ENCODE peak calls at places on chromosomes 5 and 9, in six cellular contexts. One of them, this sample, is unnamed.

GRCh38 chr5:77292026-77292757 is 81.7 kb downstream of the PDE8B start:
- DNase-seq in GF-D8: no peak
- DNase-seq in brain microvascular endothelial cell: peak; percentile 60
- DNase-seq in HFFc6: peak; percentile 85
- DNase-seq in epithelial cell of esophagus: no peak
- DNase-seq in transverse colon: no peak
- DNase-seq in this sample: no peak

GRCh38 chr5:109484597-109484996 is 74.8 kb upstream of the PJA2 start:
- DNase-seq in brain microvascular endothelial cell: no peak
- DNase-seq in transverse colon: no peak
- DNase-seq in epithelial cell of esophagus: no peak
- DNase-seq in GF-D8: no peak
- DNase-seq in HFFc6: no peak
- DNase-seq in this sample: no peak

GRCh38 chr5:175444060-175444904 is at the start of gene DRD1:
- DNase-seq in transverse colon: peak; percentile 26
- DNase-seq in GF-D8: no peak
- DNase-seq in epithelial cell of esophagus: peak; percentile 31
- DNase-seq in brain microvascular endothelial cell: no peak
- DNase-seq in HFFc6: no peak
- DNase-seq in this sample: peak; percentile 21

GRCh38 chr9:21078702-21079101 is 960 bp upstream of the IFNB1 start:
- DNase-seq in epithelial cell of esophagus: peak; percentile 12
- DNase-seq in transverse colon: no peak
- DNase-seq in brain microvascular endothelial cell: no peak
- DNase-seq in GF-D8: no peak
- DNase-seq in HFFc6: no peak
- DNase-seq in this sample: peak; percentile 19

GRCh38 chr5:140292212-140293040 is 10.5 kb downstream of the PFDN1 start:
- DNase-seq in transverse colon: no peak
- DNase-seq in GF-D8: no peak
- DNase-seq in HFFc6: no peak
- DNase-seq in epithelial cell of esophagus: peak; percentile 48
- DNase-seq in brain microvascular endothelial cell: no peak
- DNase-seq in this sample: no peak

GRCh38 chr5:145854651-145855258 is 18.1 kb downstream of the GRXCR2 start:
- DNase-seq in epithelial cell of esophagus: peak; percentile 77
- DNase-seq in transverse colon: peak; percentile 78
- DNase-seq in GF-D8: peak; percentile 57
- DNase-seq in HFFc6: peak; percentile 64
- DNase-seq in brain microvascular endothelial cell: peak; percentile 89
- DNase-seq in this sample: peak; percentile 99

GRCh38 chr9:126235844-126236243 is 90.8 kb upstream of the MVB12B start:
- DNase-seq in transverse colon: no peak
- DNase-seq in brain microvascular endothelial cell: no peak
- DNase-seq in GF-D8: no peak
- DNase-seq in HFFc6: no peak
- DNase-seq in epithelial cell of esophagus: no peak
- DNase-seq in this sample: no peak

GRCh38 chr5:131379071-131379538 is 115.3 kb downstream of the CDC42SE2 start:
- DNase-seq in GF-D8: no peak
- DNase-seq in HFFc6: no peak
- DNase-seq in transverse colon: no peak
- DNase-seq in brain microvascular endothelial cell: no peak
- DNase-seq in epithelial cell of esophagus: peak; percentile 8
- DNase-seq in this sample: no peak

GRCh38 chr5:57889558-57889957 is 406.9 kb upstream of the ACTBL2 start:
- DNase-seq in HFFc6: peak; percentile 79
- DNase-seq in epithelial cell of esophagus: peak; percentile 96
- DNase-seq in GF-D8: no peak
- DNase-seq in brain microvascular endothelial cell: peak; percentile 44
- DNase-seq in transverse colon: peak; percentile 11
- DNase-seq in this sample: no peak

GRCh38 chr9:36813149-36813548 is 220.9 kb downstream of the PAX5 start:
- DNase-seq in GF-D8: no peak
- DNase-seq in transverse colon: no peak
- DNase-seq in brain microvascular endothelial cell: no peak
- DNase-seq in epithelial cell of esophagus: no peak
- DNase-seq in HFFc6: no peak
- DNase-seq in this sample: no peak

GRCh38 chr5:140372971-140373487 is 13.0 kb downstream of the SLC4A9 start:
- DNase-seq in GF-D8: no peak
- DNase-seq in epithelial cell of esophagus: peak; percentile 74
- DNase-seq in transverse colon: peak; percentile 79
- DNase-seq in HFFc6: peak; percentile 59
- DNase-seq in brain microvascular endothelial cell: peak; percentile 58
- DNase-seq in this sample: peak; percentile 74

This sample was measured in small intestine.